ENCODE peak calls at places on chromosomes 13 and 19, in five cellular contexts. A is gastrocnemius medialis, C is activated B cell treated with CpG ODN at 0.5 μM for 24 hours, X is retinal pigment epithelial cell, Z is fibroblast of mammary gland. R is an unnamed sample.

GRCh38 chr19:46639356-46640061 is 3.5 kb upstream of the GNG8 start:
- DNase-seq in A (no peak), C (no peak), X (no peak), Z (peak; percentile 69), R (no peak)

GRCh38 chr13:39498471-39499114 is 104.4 kb downstream of the LHFPL6 start:
- DNase-seq in A (no peak), C (no peak), X (no peak), Z (no peak), R (no peak)

GRCh38 chr19:47573076-47574026 is at the start of gene ZNF541:
- DNase-seq in A (peak; percentile 15), C (peak; percentile 30), X (no peak), Z (peak; percentile 36), R (peak; percentile 84)

GRCh38 chr19:47021536-47022139 is 2.0 kb downstream of the NPAS1 start:
- DNase-seq in A (no peak), C (no peak), X (no peak), Z (no peak), R (no peak)

GRCh38 chr13:112113851-112114250 is 46.9 kb downstream of the SOX1 start:
- DNase-seq in A (no peak), C (no peak), X (no peak), Z (no peak), R (no peak)

GRCh38 chr13:65275838-65276630 is 1954.1 kb downstream of the PCDH9 start:
- DNase-seq in A (no peak), C (no peak), X (no peak), Z (no peak), R (no peak)

GRCh38 chr13:83220241-83220640 is 662.0 kb downstream of the SLITRK1 start:
- DNase-seq in A (no peak), C (no peak), X (no peak), Z (peak; percentile 30), R (no peak)

GRCh38 chr13:95164830-95165229 is 136.4 kb downstream of the ABCC4 start:
- DNase-seq in A (no peak), C (no peak), X (no peak), Z (no peak), R (no peak)

GRCh38 chr13:106415971-106416370 is 119.5 kb downstream of the EFNB2 start:
- DNase-seq in A (no peak), C (no peak), X (no peak), Z (no peak), R (no peak)

GRCh38 chr13:85148009-85148408 is 651.2 kb downstream of the SLITRK6 start:
- DNase-seq in A (no peak), C (no peak), X (peak; percentile 93), Z (no peak), R (no peak)

GRCh38 chr13:51679616-51680015 is 95.4 kb downstream of the WDFY2 start:
- DNase-seq in A (no peak), C (no peak), X (no peak), Z (no peak), R (no peak)

GRCh38 chr19:36564391-36564790 is 8.7 kb downstream of the ZNF529 start:
- DNase-seq in A (no peak), C (no peak), X (no peak), Z (no peak), R (no peak)

GRCh38 chr19:610071-610800 is 20.6 kb downstream of the HCN2 start:
- DNase-seq in A (no peak), C (no peak), X (no peak), Z (no peak), R (no peak)

GRCh38 chr13:63774133-63774532 is 2358.5 kb upstream of the PCDH20 start:
- DNase-seq in A (no peak), C (no peak), X (no peak), Z (no peak), R (no peak)

GRCh38 chr13:91540157-91540736 is 141.8 kb downstream of the GPC5 start:
- DNase-seq in A (no peak), C (no peak), X (no peak), Z (no peak), R (no peak)

GRCh38 chr13:105702441-105702840 is 833.0 kb downstream of the EFNB2 start:
- DNase-seq in A (no peak), C (no peak), X (no peak), Z (no peak), R (no peak)

GRCh38 chr19:21680679-21681078 is 86.7 kb downstream of the ZNF100 start:
- DNase-seq in A (no peak), C (no peak), X (no peak), Z (no peak), R (no peak)

GRCh38 chr19:5052515-5052914 is 83.6 kb downstream of the KDM4B start:
- DNase-seq in A (no peak), C (no peak), X (no peak), Z (no peak), R (no peak)

GRCh38 chr13:95441326-95441725 is 111.2 kb upstream of the CLDN10 start:
- DNase-seq in A (no peak), C (no peak), X (no peak), Z (no peak), R (no peak)

GRCh38 chr19:27774827-27775226 is 1438.1 kb downstream of the UQCRFS1 start:
- DNase-seq in A (no peak), C (no peak), X (no peak), Z (peak; percentile 18), R (no peak)

GRCh38 chr19:29539131-29539530 is 13.3 kb downstream of the VSTM2B start:
- DNase-seq in A (no peak), C (no peak), X (no peak), Z (no peak), R (no peak)

GRCh38 chr19:13012690-13013608 is 17.7 kb downstream of the NFIX start:
- DNase-seq in A (peak; percentile 93), C (no peak), X (no peak), Z (peak; percentile 85), R (peak; percentile 40)

GRCh38 chr13:107866666-107867623 is 348.4 kb downstream of the LIG4 start:
- DNase-seq in A (no peak), C (no peak), X (no peak), Z (peak; percentile 20), R (no peak)

GRCh38 chr13:84430015-84430414 is 547.7 kb upstream of the SLITRK1 start:
- DNase-seq in A (no peak), C (no peak), X (no peak), Z (peak; percentile 22), R (no peak)

GRCh38 chr13:36789061-36789460 is 30.0 kb upstream of the RFXAP start:
- DNase-seq in A (no peak), C (no peak), X (no peak), Z (peak; percentile 55), R (no peak)

GRCh38 chr19:4473708-4474503 is 1.8 kb downstream of the HDGFL2 start:
- DNase-seq in A (no peak), C (no peak), X (no peak), Z (no peak), R (no peak)

GRCh38 chr13:43293561-43293960 is 270.2 kb downstream of the DNAJC15 start:
- DNase-seq in A (no peak), C (no peak), X (no peak), Z (no peak), R (no peak)

GRCh38 chr19:16831531-16831930 is 2.3 kb downstream of the SIN3B start:
- DNase-seq in A (no peak), C (no peak), X (no peak), Z (no peak), R (no peak)

GRCh38 chr19:16841391-16841926 is 12.3 kb downstream of the SIN3B start:
- DNase-seq in A (no peak), C (no peak), X (no peak), Z (no peak), R (no peak)

GRCh38 chr19:16836906-16837362 is 7.7 kb downstream of the SIN3B start:
- DNase-seq in A (no peak), C (no peak), X (no peak), Z (no peak), R (no peak)

GRCh38 chr19:16834747-16835146 is 5.5 kb downstream of the SIN3B start:
- DNase-seq in A (no peak), C (no peak), X (no peak), Z (peak; percentile 67), R (no peak)

GRCh38 chr19:16836115-16836905 is 7.1 kb downstream of the SIN3B start:
- DNase-seq in A (no peak), C (peak; percentile 29), X (no peak), Z (peak; percentile 49), R (no peak)
- TF ChIP-seq CTCF in A (no peak), C (no peak), X (peak; percentile 22), Z (peak; percentile 17), R (no peak)

GRCh38 chr13:87792878-87793277 is 121.7 kb downstream of the SLITRK5 start:
- DNase-seq in A (no peak), C (no peak), X (no peak), Z (no peak), R (no peak)
- TF ChIP-seq CTCF in A (no peak), C (no peak), X (no peak), Z (no peak), R (no peak)

GRCh38 chr13:22447132-22447886 is 733.5 kb upstream of the SGCG start:
- DNase-seq in A (no peak), C (no peak), X (no peak), Z (no peak), R (no peak)
- TF ChIP-seq CTCF in A (no peak), C (no peak), X (no peak), Z (no peak), R (no peak)

DNA sequence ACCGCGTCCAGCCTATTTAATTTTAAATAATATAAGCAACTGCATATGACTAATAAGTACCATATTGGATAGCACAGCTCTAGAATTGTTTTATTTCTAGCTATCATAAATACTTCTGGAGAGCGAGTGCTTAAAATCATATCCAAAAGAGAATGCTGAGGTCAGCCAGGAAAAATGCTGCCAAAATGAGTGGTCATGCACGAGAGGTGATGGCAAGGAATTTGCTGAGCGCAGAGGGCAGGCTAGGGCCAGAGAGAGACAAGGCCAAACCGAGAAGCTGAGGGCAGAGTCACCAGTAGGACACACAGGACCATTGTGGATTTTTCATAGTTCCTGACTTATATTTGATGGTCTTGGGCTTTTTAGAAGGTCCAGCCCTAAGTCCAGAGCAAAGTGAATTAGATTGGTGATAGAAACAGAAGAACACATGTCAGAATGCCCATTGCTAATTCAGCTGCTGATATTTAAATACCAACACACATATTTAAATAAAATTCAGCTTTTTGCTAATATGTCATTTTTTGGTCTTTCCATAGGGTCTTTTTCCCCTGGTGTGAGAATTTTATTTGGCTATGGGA is 33.6 kb upstream of the UBL3 start:
- DNase-seq in A (no peak), C (no peak), X (no peak), Z (no peak), R (no peak)
- TF ChIP-seq CTCF in A (no peak), C (no peak), X (no peak), Z (no peak), R (no peak)